ENCODE peak calls at places on chromosome 11, in seven cellular contexts. S, Z, L, P, F, X and M are unnamed samples.

GRCh38 chr11:94831529-94831928 is 63.4 kb downstream of the AMOTL1 start:
- DNase-seq in X (no peak), S (no peak), L (no peak), P (no peak), F (no peak), Z (no peak), M (no peak)

GRCh38 chr11:8047382-8047781 is 33.6 kb upstream of the TUB start:
- DNase-seq in L (no peak), P (no peak), X (no peak), S (no peak), F (no peak), Z (no peak), M (no peak)

GRCh38 chr11:35029979-35030378 is 109.0 kb upstream of the CD44 start:
- DNase-seq in X (no peak), S (no peak), P (no peak), L (no peak), Z (peak; percentile 86), F (peak; percentile 75), M (peak; percentile 68)

GRCh38 chr11:118917488-118918127 is 8.1 kb downstream of the BCL9L start:
- DNase-seq in S (no peak), F (peak; percentile 94), P (no peak), L (no peak), Z (peak; percentile 93), X (no peak), M (peak; percentile 98)

GRCh38 chr11:1479678-1480118 is 6.9 kb downstream of the MOB2 start:
- DNase-seq in S (no peak), X (no peak), L (no peak), F (no peak), P (no peak), Z (no peak), M (no peak)

GRCh38 chr11:94504689-94505293 is 7.5 kb upstream of the C11orf97 start:
- DNase-seq in S (peak; percentile 51), F (peak; percentile 76), L (peak; percentile 34), P (peak; percentile 60), Z (peak; percentile 70), X (peak; percentile 44), M (peak; percentile 61)

GRCh38 chr11:131764126-131764525 is 393.7 kb downstream of the NTM start:
- DNase-seq in Z (no peak), F (no peak), P (no peak), L (no peak), S (no peak), X (no peak), M (no peak)

GRCh38 chr11:71397328-71397860 is 50.8 kb downstream of the DHCR7 start:
- DNase-seq in Z (no peak), X (no peak), S (no peak), L (no peak), P (peak; percentile 55), F (no peak), M (no peak)

GRCh38 chr11:2768471-2769408 is 68.9 kb upstream of the KCNQ1OT1 start:
- DNase-seq in Z (peak; percentile 60), S (peak; percentile 38), P (no peak), L (no peak), X (no peak), F (peak; percentile 32), M (peak; percentile 59)

GRCh38 chr11:123255909-123256308 is 60.9 kb upstream of the CLMP start:
- DNase-seq in Z (no peak), P (no peak), F (peak; percentile 35), L (peak; percentile 47), S (no peak), X (no peak), M (no peak)

GRCh38 chr11:57339305-57339704 is 1.2 kb downstream of the P2RX3 start:
- DNase-seq in Z (no peak), F (no peak), P (no peak), L (no peak), X (no peak), S (no peak), M (no peak)

GRCh38 chr11:9639985-9640384 is 23.9 kb upstream of the SWAP70 start:
- DNase-seq in L (no peak), S (no peak), Z (no peak), X (no peak), P (no peak), F (no peak), M (no peak)

GRCh38 chr11:117669062-117669461 is 128.0 kb downstream of the DSCAML1 start:
- DNase-seq in X (no peak), F (no peak), S (no peak), Z (no peak), L (no peak), P (no peak), M (no peak)

GRCh38 chr11:31810779-31811647 is at the start of gene PAX6:
- DNase-seq in X (no peak), Z (peak; percentile 67), P (peak; percentile 88), S (peak; percentile 21), F (peak; percentile 24), L (peak; percentile 78), M (no peak)

GRCh38 chr11:406796-407650 is 7.8 kb downstream of the SIGIRR start:
- DNase-seq in P (no peak), L (peak; percentile 94), F (peak; percentile 82), Z (peak; percentile 90), S (peak; percentile 69), X (peak; percentile 71), M (peak; percentile 82)

GRCh38 chr11:92298238-92298565 is 73.6 kb downstream of the FAT3 start:
- DNase-seq in P (no peak), L (no peak), Z (no peak), S (no peak), X (no peak), F (no peak), M (no peak)

GRCh38 chr11:6565988-6566703 is 37.3 kb downstream of the RRP8 start:
- DNase-seq in L (no peak), X (no peak), Z (no peak), P (no peak), F (no peak), S (no peak), M (no peak)

GRCh38 chr11:96143016-96143670 is 199.9 kb downstream of the MAML2 start:
- DNase-seq in X (peak; percentile 90), P (no peak), L (no peak), F (peak; percentile 67), S (no peak), Z (no peak), M (no peak)

GRCh38 chr11:35116762-35117588 is 22.0 kb upstream of the CD44 start:
- DNase-seq in P (no peak), F (peak; percentile 53), Z (no peak), L (no peak), S (no peak), X (no peak), M (peak; percentile 9)